ENCODE peak calls at places on chromosomes 2 and 18, in four cellular contexts. One of them, this sample, is unnamed.

GRCh38 chr18:23529597-23529996 is 26.3 kb downstream of the RMC1 start:
- DNase-seq in K562: peak
- DNase-seq in H1: no peak
- DNase-seq in SK-N-SH: no peak
- DNase-seq in this sample: no peak

GRCh38 chr2:10824191-10824590 is 11.6 kb upstream of the PDIA6 start:
- DNase-seq in K562: no peak
- DNase-seq in H1: no peak
- DNase-seq in SK-N-SH: no peak
- DNase-seq in this sample: no peak

GRCh38 chr2:144708641-144709040 is 188.7 kb upstream of the ZEB2 start:
- DNase-seq in K562: no peak
- DNase-seq in H1: no peak
- DNase-seq in SK-N-SH: no peak
- DNase-seq in this sample: no peak

GRCh38 chr18:80170395-80171094 is 61.5 kb downstream of the ADNP2 start:
- DNase-seq in K562: no peak
- DNase-seq in H1: no peak
- DNase-seq in SK-N-SH: no peak
- DNase-seq in this sample: no peak

GRCh38 chr18:65751145-65752085 is 603 bp downstream of the CDH7 start:
- DNase-seq in K562: no peak
- DNase-seq in H1: no peak
- DNase-seq in SK-N-SH: no peak
- DNase-seq in this sample: no peak

GRCh38 chr18:4433762-4434161 is 21.3 kb downstream of the DLGAP1 start:
- DNase-seq in K562: no peak
- DNase-seq in H1: no peak
- DNase-seq in SK-N-SH: no peak
- DNase-seq in this sample: no peak

GRCh38 chr2:181250691-181251090 is 206.5 kb upstream of the ITGA4 start:
- DNase-seq in K562: no peak
- DNase-seq in H1: no peak
- DNase-seq in SK-N-SH: no peak
- DNase-seq in this sample: no peak

GRCh38 chr2:8229546-8229986 is 452.3 kb upstream of the ID2 start:
- DNase-seq in K562: peak
- DNase-seq in H1: no peak
- DNase-seq in SK-N-SH: no peak
- DNase-seq in this sample: no peak

GRCh38 chr2:203579131-203579643 is 44.1 kb upstream of the RAPH1 start:
- DNase-seq in K562: no peak
- DNase-seq in H1: no peak
- DNase-seq in SK-N-SH: no peak
- DNase-seq in this sample: peak

GRCh38 chr18:21265971-21266673 is 24.1 kb downstream of the GREB1L start:
- DNase-seq in K562: no peak
- DNase-seq in H1: no peak
- DNase-seq in SK-N-SH: no peak
- DNase-seq in this sample: no peak

GRCh38 chr2:206570199-206570598 is 72.1 kb upstream of the FAM237A start:
- DNase-seq in K562: no peak
- DNase-seq in H1: no peak
- DNase-seq in SK-N-SH: no peak
- DNase-seq in this sample: no peak

GRCh38 chr2:222811828-222812227 is 49.0 kb upstream of the ACSL3 start:
- DNase-seq in K562: no peak
- DNase-seq in H1: no peak
- DNase-seq in SK-N-SH: no peak
- DNase-seq in this sample: no peak

GRCh38 chr2:204574473-204574872 is 29.2 kb downstream of the PARD3B start:
- DNase-seq in K562: no peak
- DNase-seq in H1: no peak
- DNase-seq in SK-N-SH: no peak
- DNase-seq in this sample: no peak

GRCh38 chr18:48600746-48601090 is 61.9 kb downstream of the CTIF start:
- DNase-seq in K562: no peak
- DNase-seq in H1: no peak
- DNase-seq in SK-N-SH: no peak
- DNase-seq in this sample: no peak

GRCh38 chr2:58427572-58428285 is 186.6 kb upstream of the FANCL start:
- DNase-seq in K562: peak
- DNase-seq in H1: peak
- DNase-seq in SK-N-SH: peak
- DNase-seq in this sample: no peak

GRCh38 chr2:202172439-202173191 is 65.8 kb downstream of the SUMO1 start:
- DNase-seq in K562: no peak
- DNase-seq in H1: no peak
- DNase-seq in SK-N-SH: no peak
- DNase-seq in this sample: peak

GRCh38 chr2:38074775-38075435 is 1.0 kb downstream of the CYP1B1 start:
- DNase-seq in K562: no peak
- DNase-seq in H1: peak
- DNase-seq in SK-N-SH: no peak
- DNase-seq in this sample: no peak

GRCh38 chr2:210363876-210364275 is 48.9 kb upstream of the MYL1 start:
- DNase-seq in K562: no peak
- DNase-seq in H1: no peak
- DNase-seq in SK-N-SH: no peak
- DNase-seq in this sample: no peak

GRCh38 chr2:239337877-239338484 is 62.8 kb downstream of the HDAC4 start:
- DNase-seq in K562: no peak
- DNase-seq in H1: no peak
- DNase-seq in SK-N-SH: no peak
- DNase-seq in this sample: no peak

GRCh38 chr18:74526478-74526877 is 7.8 kb upstream of the CNDP1 start:
- DNase-seq in K562: no peak
- DNase-seq in H1: no peak
- DNase-seq in SK-N-SH: no peak
- DNase-seq in this sample: no peak

GRCh38 chr2:136844546-136844945 is 79.2 kb downstream of the THSD7B start:
- DNase-seq in K562: no peak
- DNase-seq in H1: no peak
- DNase-seq in SK-N-SH: no peak
- DNase-seq in this sample: no peak

GRCh38 chr2:239273280-239274234 is 127.3 kb downstream of the HDAC4 start:
- DNase-seq in K562: peak
- DNase-seq in H1: no peak
- DNase-seq in SK-N-SH: no peak
- DNase-seq in this sample: no peak

GRCh38 chr2:202149155-202149762 is 76.2 kb downstream of the KIAA2012 start:
- DNase-seq in K562: no peak
- DNase-seq in H1: peak
- DNase-seq in SK-N-SH: no peak
- DNase-seq in this sample: no peak

GRCh38 chr18:62499263-62499650 is 23.6 kb upstream of the ZCCHC2 start:
- DNase-seq in K562: no peak
- DNase-seq in H1: no peak
- DNase-seq in SK-N-SH: no peak
- DNase-seq in this sample: no peak

GRCh38 chr2:159155315-159155714 is 131.2 kb downstream of the WDSUB1 start:
- DNase-seq in K562: no peak
- DNase-seq in H1: no peak
- DNase-seq in SK-N-SH: no peak
- DNase-seq in this sample: no peak

GRCh38 chr2:172927381-172928357 is 148.0 kb upstream of the MAP3K20 start:
- DNase-seq in K562: no peak
- DNase-seq in H1: no peak
- DNase-seq in SK-N-SH: no peak
- DNase-seq in this sample: no peak

GRCh38 chr2:101018934-101019333 is 16.8 kb downstream of the RPL31 start:
- DNase-seq in K562: no peak
- DNase-seq in H1: no peak
- DNase-seq in SK-N-SH: no peak
- DNase-seq in this sample: no peak

GRCh38 chr18:28176933-28177827 is at the start of gene CDH2:
- DNase-seq in K562: no peak
- DNase-seq in H1: peak
- DNase-seq in SK-N-SH: peak
- DNase-seq in this sample: no peak

GRCh38 chr2:133303150-133303549 is 265.1 kb downstream of the NCKAP5 start:
- DNase-seq in K562: no peak
- DNase-seq in H1: no peak
- DNase-seq in SK-N-SH: no peak
- DNase-seq in this sample: no peak

GRCh38 chr2:129381789-129382188 is 597.7 kb upstream of the RAB6C start:
- DNase-seq in K562: no peak
- DNase-seq in H1: no peak
- DNase-seq in SK-N-SH: no peak
- DNase-seq in this sample: no peak

GRCh38 chr2:62857139-62857931 is 151.8 kb downstream of the EHBP1 start:
- DNase-seq in K562: no peak
- DNase-seq in H1: no peak
- DNase-seq in SK-N-SH: no peak
- DNase-seq in this sample: no peak

GRCh38 chr2:127628767-127629614 is 17.0 kb upstream of the GPR17 start:
- DNase-seq in K562: no peak
- DNase-seq in H1: no peak
- DNase-seq in SK-N-SH: no peak
- DNase-seq in this sample: no peak

GRCh38 chr2:175726213-175726612 is 275.9 kb downstream of the LNPK start:
- DNase-seq in K562: no peak
- DNase-seq in H1: no peak
- DNase-seq in SK-N-SH: no peak
- DNase-seq in this sample: no peak

GRCh38 chr2:127662937-127663565 is 12.3 kb downstream of the LIMS2 start:
- DNase-seq in K562: no peak
- DNase-seq in H1: no peak
- DNase-seq in SK-N-SH: peak
- DNase-seq in this sample: no peak

GRCh38 chr2:54772110-54772509 is 48.6 kb downstream of the EML6 start:
- DNase-seq in K562: no peak
- DNase-seq in H1: no peak
- DNase-seq in SK-N-SH: no peak
- DNase-seq in this sample: no peak
- TF ChIP-seq TAF1 in K562: no peak
- TF ChIP-seq TAF1 in H1: no peak
- TF ChIP-seq TAF1 in SK-N-SH: no peak
- TF ChIP-seq TAF1 in this sample: no peak

DNA sequence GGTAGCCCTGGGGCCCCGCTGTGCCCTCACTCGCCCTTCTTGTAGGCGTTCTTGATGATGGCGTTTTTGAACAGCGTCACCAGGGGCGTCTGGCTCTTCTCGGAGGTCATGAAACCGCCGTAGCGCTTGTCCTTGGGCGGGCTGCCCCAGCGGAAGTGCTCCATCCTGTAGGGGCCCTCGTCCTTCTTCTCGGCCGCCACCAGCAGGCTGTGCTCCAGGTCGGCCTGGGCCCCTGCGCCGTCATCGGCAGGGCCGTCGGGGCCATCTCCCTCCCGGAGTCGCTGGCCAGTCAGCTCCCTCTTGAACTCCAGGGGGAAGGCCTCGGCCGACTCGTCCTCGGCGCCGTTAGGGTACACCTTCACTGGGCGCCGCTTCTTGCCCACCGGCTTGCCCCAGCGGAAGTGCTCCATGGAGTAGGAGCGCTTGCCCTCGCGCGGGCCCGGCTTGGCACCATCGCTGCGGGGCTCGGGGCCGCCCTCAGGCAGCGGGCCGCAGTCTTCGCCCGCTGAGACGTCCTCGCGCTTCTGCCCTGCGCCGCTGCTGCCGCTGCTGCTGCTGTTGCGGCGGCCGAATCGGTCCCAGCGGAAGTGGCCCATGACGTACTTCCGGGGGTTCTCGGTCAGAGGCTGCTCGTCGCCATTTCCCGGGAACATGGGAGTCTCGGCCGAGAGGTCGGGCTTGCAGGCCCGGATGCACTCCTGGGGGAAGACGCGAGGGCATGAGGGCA is 7.2 kb downstream of the POMC start:
- DNase-seq in K562: no peak
- DNase-seq in H1: peak
- DNase-seq in SK-N-SH: no peak
- DNase-seq in this sample: no peak
- TF ChIP-seq NRF1 in K562: no peak
- TF ChIP-seq NRF1 in H1: no peak
- TF ChIP-seq NRF1 in SK-N-SH: no peak
- TF ChIP-seq NRF1 in this sample: no peak

GRCh38 chr2:178227187-178227586 is 32.9 kb downstream of the OSBPL6 start:
- DNase-seq in K562: no peak
- DNase-seq in H1: no peak
- DNase-seq in SK-N-SH: no peak
- DNase-seq in this sample: no peak
- TF ChIP-seq TAF1 in K562: no peak
- TF ChIP-seq TAF1 in H1: no peak
- TF ChIP-seq TAF1 in SK-N-SH: no peak
- TF ChIP-seq TAF1 in this sample: no peak

GRCh38 chr2:69585855-69586560 is 57.5 kb downstream of the AAK1 start:
- DNase-seq in K562: no peak
- DNase-seq in H1: no peak
- DNase-seq in SK-N-SH: no peak
- DNase-seq in this sample: no peak

GRCh38 chr2:69588945-69589344 is 54.6 kb downstream of the AAK1 start:
- DNase-seq in K562: no peak
- DNase-seq in H1: no peak
- DNase-seq in SK-N-SH: no peak
- DNase-seq in this sample: no peak

GRCh38 chr2:69592511-69592910 is 51.0 kb downstream of the AAK1 start:
- DNase-seq in K562: no peak
- DNase-seq in H1: no peak
- DNase-seq in SK-N-SH: no peak
- DNase-seq in this sample: no peak

GRCh38 chr2:69588403-69588802 is 55.1 kb downstream of the AAK1 start:
- DNase-seq in K562: no peak
- DNase-seq in H1: no peak
- DNase-seq in SK-N-SH: no peak
- DNase-seq in this sample: no peak

GRCh38 chr2:69589973-69590652 is 53.4 kb downstream of the AAK1 start:
- DNase-seq in K562: peak
- DNase-seq in H1: no peak
- DNase-seq in SK-N-SH: no peak
- DNase-seq in this sample: no peak
- TF ChIP-seq NRF1 in K562: no peak
- TF ChIP-seq NRF1 in H1: no peak
- TF ChIP-seq NRF1 in SK-N-SH: no peak
- TF ChIP-seq NRF1 in this sample: no peak

This sample was measured in GM12878.